ENCODE peak calls at places on chromosomes 5 and 9, in eight cellular contexts. One of them, this sample, is unnamed.

GRCh38 chr5:33370135-33370472 is 70.7 kb upstream of the TARS1 start:
- DNase-seq in Jurkat, Clone E6-1: no peak
- DNase-seq in lower lobe of right lung: no peak
- DNase-seq in psoas muscle: no peak
- DNase-seq in heart right ventricle: no peak
- DNase-seq in fibroblast of pulmonary artery: peak
- DNase-seq in tibial nerve: no peak
- DNase-seq in mammary epithelial cell: peak
- DNase-seq in this sample: no peak

GRCh38 chr5:119048246-119048645 is 22.6 kb upstream of the DMXL1 start:
- DNase-seq in fibroblast of pulmonary artery: no peak
- DNase-seq in psoas muscle: no peak
- DNase-seq in Jurkat, Clone E6-1: no peak
- DNase-seq in mammary epithelial cell: no peak
- DNase-seq in heart right ventricle: no peak
- DNase-seq in tibial nerve: no peak
- DNase-seq in lower lobe of right lung: no peak
- DNase-seq in this sample: no peak

GRCh38 chr5:16964821-16965220 is 28.7 kb upstream of the MYO10 start:
- DNase-seq in tibial nerve: no peak
- DNase-seq in lower lobe of right lung: no peak
- DNase-seq in psoas muscle: no peak
- DNase-seq in heart right ventricle: no peak
- DNase-seq in Jurkat, Clone E6-1: no peak
- DNase-seq in fibroblast of pulmonary artery: no peak
- DNase-seq in mammary epithelial cell: no peak
- DNase-seq in this sample: no peak

GRCh38 chr5:90408571-90409317 is 812 bp downstream of the CETN3 start:
- DNase-seq in psoas muscle: no peak
- DNase-seq in Jurkat, Clone E6-1: no peak
- DNase-seq in mammary epithelial cell: peak
- DNase-seq in lower lobe of right lung: no peak
- DNase-seq in heart right ventricle: no peak
- DNase-seq in fibroblast of pulmonary artery: no peak
- DNase-seq in tibial nerve: no peak
- DNase-seq in this sample: peak

GRCh38 chr9:91164724-91165520 is 196.8 kb downstream of the AUH start:
- DNase-seq in fibroblast of pulmonary artery: peak
- DNase-seq in Jurkat, Clone E6-1: peak
- DNase-seq in lower lobe of right lung: peak
- DNase-seq in heart right ventricle: peak
- DNase-seq in psoas muscle: peak
- DNase-seq in mammary epithelial cell: peak
- DNase-seq in tibial nerve: no peak
- DNase-seq in this sample: peak

GRCh38 chr9:82922686-82923085 is 140.3 kb downstream of the RASEF start:
- DNase-seq in mammary epithelial cell: no peak
- DNase-seq in psoas muscle: no peak
- DNase-seq in Jurkat, Clone E6-1: no peak
- DNase-seq in lower lobe of right lung: no peak
- DNase-seq in heart right ventricle: no peak
- DNase-seq in tibial nerve: no peak
- DNase-seq in fibroblast of pulmonary artery: no peak
- DNase-seq in this sample: no peak

GRCh38 chr5:180557201-180557809 is 34.0 kb downstream of the SCGB3A1 start:
- DNase-seq in heart right ventricle: no peak
- DNase-seq in lower lobe of right lung: no peak
- DNase-seq in tibial nerve: no peak
- DNase-seq in fibroblast of pulmonary artery: no peak
- DNase-seq in Jurkat, Clone E6-1: no peak
- DNase-seq in mammary epithelial cell: no peak
- DNase-seq in psoas muscle: no peak
- DNase-seq in this sample: peak

GRCh38 chr5:169768416-169768815 is 131.3 kb downstream of the DOCK2 start:
- DNase-seq in psoas muscle: no peak
- DNase-seq in heart right ventricle: no peak
- DNase-seq in mammary epithelial cell: no peak
- DNase-seq in lower lobe of right lung: no peak
- DNase-seq in Jurkat, Clone E6-1: no peak
- DNase-seq in tibial nerve: no peak
- DNase-seq in fibroblast of pulmonary artery: no peak
- DNase-seq in this sample: no peak

GRCh38 chr5:131528682-131529081 is 106.3 kb downstream of the RAPGEF6 start:
- DNase-seq in heart right ventricle: no peak
- DNase-seq in psoas muscle: no peak
- DNase-seq in lower lobe of right lung: no peak
- DNase-seq in fibroblast of pulmonary artery: no peak
- DNase-seq in mammary epithelial cell: no peak
- DNase-seq in Jurkat, Clone E6-1: no peak
- DNase-seq in tibial nerve: no peak
- DNase-seq in this sample: peak

GRCh38 chr5:131533844-131534243 is 101.2 kb downstream of the RAPGEF6 start:
- DNase-seq in lower lobe of right lung: no peak
- DNase-seq in Jurkat, Clone E6-1: no peak
- DNase-seq in mammary epithelial cell: no peak
- DNase-seq in heart right ventricle: no peak
- DNase-seq in fibroblast of pulmonary artery: no peak
- DNase-seq in psoas muscle: no peak
- DNase-seq in tibial nerve: no peak
- DNase-seq in this sample: no peak

GRCh38 chr5:131530706-131531331 is 104.2 kb downstream of the RAPGEF6 start:
- DNase-seq in mammary epithelial cell: no peak
- DNase-seq in lower lobe of right lung: no peak
- DNase-seq in tibial nerve: no peak
- DNase-seq in fibroblast of pulmonary artery: no peak
- DNase-seq in heart right ventricle: no peak
- DNase-seq in Jurkat, Clone E6-1: no peak
- DNase-seq in psoas muscle: no peak
- DNase-seq in this sample: no peak

GRCh38 chr5:131534995-131535394 is 100.0 kb downstream of the RAPGEF6 start:
- DNase-seq in lower lobe of right lung: no peak
- DNase-seq in tibial nerve: no peak
- DNase-seq in fibroblast of pulmonary artery: peak
- DNase-seq in psoas muscle: no peak
- DNase-seq in heart right ventricle: no peak
- DNase-seq in mammary epithelial cell: no peak
- DNase-seq in Jurkat, Clone E6-1: no peak
- DNase-seq in this sample: no peak

GRCh38 chr5:131532016-131532640 is 102.9 kb downstream of the RAPGEF6 start:
- DNase-seq in Jurkat, Clone E6-1: no peak
- DNase-seq in mammary epithelial cell: no peak
- DNase-seq in heart right ventricle: no peak
- DNase-seq in lower lobe of right lung: no peak
- DNase-seq in tibial nerve: no peak
- DNase-seq in fibroblast of pulmonary artery: no peak
- DNase-seq in psoas muscle: no peak
- DNase-seq in this sample: no peak
- H3K4me3 ChIP-seq in Jurkat, Clone E6-1: no peak
- H3K4me3 ChIP-seq in mammary epithelial cell: no peak
- H3K4me3 ChIP-seq in heart right ventricle: peak
- H3K4me3 ChIP-seq in lower lobe of right lung: no peak
- H3K4me3 ChIP-seq in tibial nerve: peak
- H3K4me3 ChIP-seq in fibroblast of pulmonary artery: no peak
- H3K4me3 ChIP-seq in psoas muscle: no peak
- H3K4me3 ChIP-seq in this sample: no peak

DNA sequence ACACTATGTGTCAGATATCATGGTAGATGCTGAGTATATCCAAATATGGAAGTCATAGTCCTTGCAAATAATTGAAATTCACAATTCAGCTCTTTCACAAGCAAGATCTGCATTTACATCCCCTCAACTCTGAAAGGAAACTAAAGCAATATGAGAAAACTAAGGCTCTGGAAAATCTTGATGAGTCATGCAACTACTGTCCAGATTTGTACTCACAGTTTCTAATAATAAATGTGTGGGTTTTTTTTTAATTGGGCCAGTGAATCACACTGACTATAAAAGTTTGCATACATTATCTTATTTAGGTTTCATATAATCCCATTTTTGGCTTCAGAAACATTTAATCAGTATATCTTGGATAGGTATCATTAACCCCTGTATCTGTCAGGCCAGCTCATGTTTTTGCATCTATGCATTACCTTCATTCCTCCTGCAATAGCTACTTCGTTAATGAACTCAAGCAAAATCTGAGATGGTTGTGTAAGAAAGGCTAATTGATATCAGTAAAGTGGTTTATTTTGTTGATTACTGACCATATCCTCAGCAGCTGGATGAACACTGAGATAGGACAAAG is 58.7 kb upstream of the PRR16 start:
- DNase-seq in mammary epithelial cell: peak
- DNase-seq in tibial nerve: no peak
- DNase-seq in lower lobe of right lung: no peak
- DNase-seq in psoas muscle: no peak
- DNase-seq in fibroblast of pulmonary artery: peak
- DNase-seq in Jurkat, Clone E6-1: no peak
- DNase-seq in heart right ventricle: no peak
- DNase-seq in this sample: no peak
- H3K4me3 ChIP-seq in mammary epithelial cell: no peak
- H3K4me3 ChIP-seq in tibial nerve: no peak
- H3K4me3 ChIP-seq in lower lobe of right lung: no peak
- H3K4me3 ChIP-seq in psoas muscle: no peak
- H3K4me3 ChIP-seq in fibroblast of pulmonary artery: no peak
- H3K4me3 ChIP-seq in Jurkat, Clone E6-1: no peak
- H3K4me3 ChIP-seq in heart right ventricle: no peak
- H3K4me3 ChIP-seq in this sample: no peak

DNA sequence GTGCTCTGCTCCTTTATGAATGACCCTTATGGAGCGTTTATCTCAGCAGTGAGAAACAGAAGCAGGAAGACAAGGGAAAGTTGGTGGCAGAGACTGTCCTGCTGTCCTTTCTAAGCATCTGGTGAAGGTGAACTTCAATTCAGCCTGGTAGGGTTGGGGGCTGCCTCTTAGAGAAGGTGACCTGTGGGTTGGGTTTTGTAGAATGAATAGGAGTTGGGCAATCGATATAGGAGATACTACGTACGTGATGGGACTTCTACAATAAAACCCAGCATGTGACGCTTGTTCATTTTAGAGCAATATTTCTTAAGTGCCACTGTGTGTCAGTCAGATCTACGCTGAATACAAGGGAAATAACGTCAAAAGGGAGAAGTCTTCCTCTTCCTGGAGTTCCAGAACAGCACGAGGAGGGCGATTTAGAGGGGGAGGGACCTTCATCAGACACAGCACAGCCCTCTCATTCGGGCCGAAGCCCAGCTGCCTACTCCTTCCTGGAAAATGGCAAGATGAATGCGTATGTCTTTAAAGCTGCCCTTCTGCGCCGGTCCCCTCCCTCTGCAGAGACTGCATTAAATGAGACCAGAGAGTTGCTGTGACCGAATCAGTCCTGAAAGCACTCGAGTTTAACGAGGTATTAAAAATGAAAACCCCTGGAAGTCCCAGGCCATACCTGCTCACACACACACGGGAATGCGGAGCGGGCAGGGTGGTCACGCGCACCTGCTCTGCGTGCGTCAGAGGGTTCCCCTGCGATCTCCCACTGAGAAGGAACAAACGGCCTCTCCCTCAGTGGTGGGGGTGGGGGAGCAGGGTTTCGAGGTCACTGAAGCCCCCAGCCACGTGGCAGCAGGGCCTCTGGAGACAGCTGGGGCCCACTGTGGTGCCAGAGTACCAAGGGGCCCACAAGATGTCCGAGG is 85.3 kb upstream of the SARDH start:
- DNase-seq in tibial nerve: no peak
- DNase-seq in Jurkat, Clone E6-1: no peak
- DNase-seq in psoas muscle: no peak
- DNase-seq in fibroblast of pulmonary artery: no peak
- DNase-seq in heart right ventricle: no peak
- DNase-seq in mammary epithelial cell: no peak
- DNase-seq in lower lobe of right lung: no peak
- DNase-seq in this sample: peak
- H3K4me3 ChIP-seq in tibial nerve: no peak
- H3K4me3 ChIP-seq in Jurkat, Clone E6-1: no peak
- H3K4me3 ChIP-seq in psoas muscle: no peak
- H3K4me3 ChIP-seq in fibroblast of pulmonary artery: no peak
- H3K4me3 ChIP-seq in heart right ventricle: no peak
- H3K4me3 ChIP-seq in mammary epithelial cell: no peak
- H3K4me3 ChIP-seq in lower lobe of right lung: no peak
- H3K4me3 ChIP-seq in this sample: peak

GRCh38 chr5:137500616-137501225 is 1.6 kb upstream of the SPOCK1 start:
- DNase-seq in psoas muscle: no peak
- DNase-seq in lower lobe of right lung: no peak
- DNase-seq in tibial nerve: no peak
- DNase-seq in heart right ventricle: no peak
- DNase-seq in mammary epithelial cell: no peak
- DNase-seq in fibroblast of pulmonary artery: no peak
- DNase-seq in Jurkat, Clone E6-1: no peak
- DNase-seq in this sample: no peak

GRCh38 chr5:137498301-137498735 is 808 bp downstream of the SPOCK1 start:
- DNase-seq in fibroblast of pulmonary artery: peak
- DNase-seq in tibial nerve: no peak
- DNase-seq in lower lobe of right lung: no peak
- DNase-seq in mammary epithelial cell: no peak
- DNase-seq in Jurkat, Clone E6-1: no peak
- DNase-seq in heart right ventricle: peak
- DNase-seq in psoas muscle: peak
- DNase-seq in this sample: no peak

GRCh38 chr5:137498736-137499505 is at the start of gene SPOCK1:
- DNase-seq in lower lobe of right lung: peak
- DNase-seq in tibial nerve: peak
- DNase-seq in fibroblast of pulmonary artery: peak
- DNase-seq in mammary epithelial cell: peak
- DNase-seq in Jurkat, Clone E6-1: peak
- DNase-seq in heart right ventricle: peak
- DNase-seq in psoas muscle: peak
- DNase-seq in this sample: peak

GRCh38 chr5:137496919-137497318 is 2.2 kb downstream of the SPOCK1 start:
- DNase-seq in Jurkat, Clone E6-1: no peak
- DNase-seq in lower lobe of right lung: no peak
- DNase-seq in heart right ventricle: no peak
- DNase-seq in psoas muscle: no peak
- DNase-seq in mammary epithelial cell: no peak
- DNase-seq in tibial nerve: no peak
- DNase-seq in fibroblast of pulmonary artery: no peak
- DNase-seq in this sample: no peak

DNA sequence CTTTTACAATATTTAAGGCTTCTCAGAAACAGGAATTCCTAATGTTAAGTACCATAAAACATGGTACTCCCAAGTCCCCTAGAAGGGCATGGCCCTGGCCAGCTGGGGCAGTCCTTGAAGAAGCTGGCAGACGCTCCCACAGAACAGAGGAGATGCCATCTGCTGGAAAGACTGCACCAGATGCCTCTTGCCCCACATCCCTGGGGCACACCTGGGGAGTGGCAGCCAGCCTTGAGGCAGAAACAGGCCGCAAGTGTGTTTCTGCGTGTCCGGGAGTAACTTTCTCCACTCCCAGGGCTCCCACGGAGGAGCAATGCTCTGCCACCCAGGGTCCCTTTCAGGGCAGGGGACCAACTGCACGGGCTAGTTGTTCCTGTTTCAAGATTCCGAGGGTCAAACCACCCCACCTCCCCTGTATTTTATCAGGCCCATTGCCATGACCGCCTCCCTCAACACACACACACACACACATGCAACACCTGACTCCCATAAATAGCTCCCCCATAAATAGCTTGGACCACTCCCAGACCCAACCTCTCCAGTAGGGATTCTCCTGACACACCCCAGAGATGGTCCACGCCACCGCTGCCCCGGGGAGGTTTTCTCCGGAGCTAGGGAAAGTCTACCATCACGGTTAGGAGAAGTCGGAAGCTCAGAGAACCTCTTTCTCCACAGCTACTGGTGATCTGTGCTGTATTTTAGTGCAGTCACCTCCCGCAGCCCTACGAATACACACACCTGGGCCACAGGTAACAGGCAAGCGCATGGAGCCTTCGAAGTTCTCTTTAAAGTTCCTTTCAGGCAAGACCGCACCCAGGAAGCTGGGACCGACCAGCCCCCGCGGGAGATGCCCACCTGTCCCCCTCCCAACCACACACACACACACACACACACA is 1.5 kb downstream of the SPOCK1 start:
- DNase-seq in mammary epithelial cell: no peak
- DNase-seq in tibial nerve: peak
- DNase-seq in psoas muscle: no peak
- DNase-seq in heart right ventricle: no peak
- DNase-seq in fibroblast of pulmonary artery: no peak
- DNase-seq in Jurkat, Clone E6-1: peak
- DNase-seq in lower lobe of right lung: no peak
- DNase-seq in this sample: no peak
- H3K4me3 ChIP-seq in mammary epithelial cell: peak
- H3K4me3 ChIP-seq in tibial nerve: no peak
- H3K4me3 ChIP-seq in psoas muscle: peak
- H3K4me3 ChIP-seq in heart right ventricle: peak
- H3K4me3 ChIP-seq in fibroblast of pulmonary artery: peak
- H3K4me3 ChIP-seq in Jurkat, Clone E6-1: no peak
- H3K4me3 ChIP-seq in lower lobe of right lung: no peak
- H3K4me3 ChIP-seq in this sample: no peak

This sample was measured in GM12865.